ENCODE peak calls at places on chromosomes 12 and 14, in five cellular contexts. Y is A549, W is tibial nerve, P is suprapubic skin, E is sigmoid colon. I is an unnamed sample.

GRCh38 chr12:51450333-51450732 is 25.7 kb downstream of the SLC4A8 start:
- DNase-seq in E (no peak), W (no peak), Y (no peak), P (no peak), I (no peak)

GRCh38 chr12:712172-712863 is 40.1 kb upstream of the WNK1 start:
- DNase-seq in Y (no peak), P (no peak), W (no peak), E (no peak), I (no peak)

GRCh38 chr14:77582511-77582910 is 33.9 kb downstream of the SPTLC2 start:
- DNase-seq in P (no peak), W (no peak), Y (no peak), E (no peak), I (no peak)

GRCh38 chr12:43453761-43454160 is 98.2 kb downstream of the ADAMTS20 start:
- DNase-seq in E (no peak), W (no peak), Y (no peak), P (no peak), I (no peak)

GRCh38 chr12:109497675-109498074 is 20.2 kb downstream of the UBE3B start:
- DNase-seq in E (no peak), Y (no peak), P (no peak), W (no peak), I (no peak)

GRCh38 chr14:102043251-102044025 is 43.4 kb downstream of the HSP90AA1 start:
- DNase-seq in P (no peak), W (no peak), E (no peak), Y (no peak), I (no peak)

GRCh38 chr14:102930753-102931579 is 8.5 kb downstream of the AMN start:
- DNase-seq in Y (no peak), E (no peak), P (no peak), W (no peak), I (peak)

GRCh38 chr14:53458368-53458814 is 305.3 kb upstream of the DDHD1 start:
- DNase-seq in Y (peak), E (no peak), W (no peak), P (no peak), I (no peak)

GRCh38 chr12:92021665-92022033 is 124.0 kb downstream of the BTG1 start:
- DNase-seq in E (no peak), W (no peak), P (no peak), Y (no peak), I (no peak)

DNA sequence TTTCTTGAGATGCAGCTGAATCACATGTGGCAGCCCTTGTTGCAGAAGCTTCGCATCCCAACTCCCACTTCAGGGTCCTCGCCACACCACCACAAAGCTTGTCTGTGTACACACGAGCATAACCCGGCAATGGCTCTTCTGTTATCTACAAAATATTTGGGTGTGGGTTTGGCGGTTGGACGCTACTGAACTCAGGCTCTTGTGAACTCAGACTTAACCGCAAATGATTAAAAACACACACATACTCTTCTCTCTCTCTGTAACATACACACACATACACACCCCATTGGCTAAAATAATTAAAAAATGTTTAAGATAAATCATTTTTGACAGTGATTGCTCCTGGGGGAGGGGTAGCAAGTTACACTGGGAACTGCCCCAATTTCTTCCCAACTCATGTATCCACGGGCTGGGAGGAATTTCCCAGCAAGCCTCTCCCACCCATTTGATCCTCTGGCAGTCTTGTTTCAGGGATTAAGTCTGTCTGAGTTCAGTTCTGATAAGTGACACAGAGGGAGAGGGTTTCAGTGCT is 63.7 kb upstream of the MANSC4 start:
- DNase-seq in W (no peak), Y (no peak), E (no peak), P (no peak), I (no peak)
- TF ChIP-seq EP300 in W (no peak), Y (no peak), E (no peak), P (no peak), I (no peak)

GRCh38 chr12:121337416-121337815 is 14.8 kb downstream of the ANAPC5 start:
- DNase-seq in P (no peak), E (no peak), W (no peak), Y (no peak), I (no peak)
- H3K27ac ChIP-seq in P (no peak), E (no peak), W (no peak), Y (peak), I (no peak)

GRCh38 chr14:79914595-79914994 is 296.7 kb downstream of the DIO2 start:
- DNase-seq in P (no peak), Y (no peak), W (no peak), E (no peak), I (no peak)
- TF ChIP-seq EP300 in P (no peak), Y (no peak), W (no peak), E (no peak), I (no peak)

GRCh38 chr12:57836442-57837375 is 9.8 kb downstream of the CTDSP2 start:
- DNase-seq in P (no peak), E (peak), W (peak), Y (no peak), I (no peak)

GRCh38 chr12:57834086-57834876 is 12.2 kb downstream of the CTDSP2 start:
- DNase-seq in E (no peak), Y (no peak), P (no peak), W (no peak), I (no peak)

GRCh38 chr12:57835366-57836288 is 10.9 kb downstream of the CTDSP2 start:
- DNase-seq in E (no peak), Y (no peak), W (no peak), P (no peak), I (no peak)

GRCh38 chr12:57832966-57833365 is 13.6 kb downstream of the CTDSP2 start:
- DNase-seq in W (no peak), Y (no peak), P (no peak), E (no peak), I (peak)

DNA sequence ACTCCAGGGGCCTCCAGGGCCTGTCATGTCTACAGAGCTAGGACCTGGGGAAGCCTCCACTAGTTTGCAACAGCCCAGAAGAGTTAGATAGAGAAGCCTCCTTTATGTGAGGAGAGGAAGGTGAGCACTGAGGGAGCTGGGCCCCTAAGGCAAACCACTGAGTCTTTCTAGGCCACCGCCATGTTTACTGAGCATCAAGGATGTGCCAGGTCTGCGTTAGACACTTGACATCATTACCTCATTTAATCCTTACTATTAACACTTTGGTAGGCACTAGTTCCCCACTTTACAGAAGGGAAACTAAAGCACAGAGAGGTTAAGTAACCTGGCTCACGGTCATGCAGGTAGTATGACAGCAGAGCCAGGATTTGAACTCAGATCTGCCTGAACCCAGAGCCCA is 12.9 kb downstream of the CTDSP2 start:
- DNase-seq in P (no peak), Y (no peak), E (no peak), W (no peak), I (no peak)
- H3K27ac ChIP-seq in P (peak), Y (no peak), E (peak), W (no peak), I (peak)

DNA sequence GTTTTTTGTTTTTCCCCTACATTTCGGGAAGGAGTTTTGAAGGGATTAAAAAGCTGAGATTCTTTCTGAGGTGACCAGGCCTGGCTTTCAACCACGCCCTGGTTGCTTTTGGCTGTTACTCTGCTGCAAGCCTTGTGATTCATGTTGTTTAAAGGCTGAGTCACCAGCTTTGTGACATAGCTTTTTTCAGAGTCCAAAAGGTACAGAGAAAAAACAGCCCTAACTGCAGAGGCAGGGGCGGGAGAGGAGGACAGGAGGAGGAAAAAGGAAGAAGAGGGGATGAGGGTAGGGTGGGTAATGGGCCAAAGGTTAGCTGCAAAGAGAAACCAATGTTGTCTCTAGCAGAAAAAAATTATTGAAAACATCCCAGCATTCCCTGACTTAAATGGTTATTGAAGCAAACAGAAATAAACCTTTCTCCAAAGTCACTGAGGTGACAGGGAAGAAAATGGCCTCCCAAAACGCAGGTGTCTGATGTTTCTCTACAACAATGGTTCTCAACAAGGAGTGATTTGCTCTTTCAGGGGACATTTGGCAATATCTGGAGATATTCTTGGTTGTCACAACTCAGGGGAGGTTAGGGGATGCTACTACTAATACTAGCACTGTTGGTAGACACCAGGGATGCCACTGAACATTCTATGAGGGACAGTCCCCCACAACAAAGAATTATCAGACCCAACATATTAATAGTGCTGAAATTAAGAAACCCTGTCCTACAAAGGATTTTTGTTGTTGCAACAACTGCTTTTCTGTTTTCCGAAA is 2.1 kb upstream of the UBC start:
- DNase-seq in Y (no peak), E (peak), P (peak), W (peak), I (peak)
- TF ChIP-seq EP300 in Y (peak), E (peak), P (peak), W (peak), I (no peak)

DNA sequence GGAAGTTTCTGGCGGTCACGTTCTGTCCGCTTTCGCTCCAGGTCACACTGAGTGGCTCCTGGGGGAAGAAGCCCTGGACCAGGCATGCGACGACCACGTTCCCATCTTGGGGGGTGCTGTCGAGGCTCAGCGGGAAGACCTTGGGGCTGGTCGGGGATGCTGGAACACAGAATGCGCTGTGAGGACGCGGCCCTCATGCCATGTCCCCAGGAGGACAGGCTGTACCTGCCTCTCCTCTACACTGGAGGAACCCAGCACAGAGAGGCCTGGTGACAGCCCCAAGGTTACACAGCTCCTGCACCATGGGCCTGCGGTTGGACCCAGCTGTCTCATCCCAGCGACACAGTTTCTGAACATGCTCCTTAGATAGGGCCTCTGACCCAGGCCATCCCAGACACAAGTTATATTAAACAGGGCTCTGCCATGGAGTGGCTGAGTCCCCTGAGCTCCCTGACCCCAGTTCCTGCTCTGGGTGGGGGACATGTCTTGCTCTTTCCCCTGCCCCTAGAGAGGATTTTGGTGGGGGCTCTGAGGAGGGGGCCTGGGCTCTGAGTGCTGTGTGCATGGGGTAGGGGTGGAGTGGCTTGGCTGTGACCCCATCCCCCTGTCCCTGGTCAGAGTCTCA is 62.0 kb downstream of the TMEM121 start:
- DNase-seq in Y (no peak), E (no peak), W (no peak), P (no peak), I (peak)
- H3K27ac ChIP-seq in Y (no peak), E (no peak), W (no peak), P (no peak), I (no peak)

GRCh38 chr12:93850476-93850875 is 173.3 kb downstream of the CRADD start:
- DNase-seq in W (no peak), P (no peak), E (no peak), Y (no peak), I (no peak)

GRCh38 chr12:93849946-93850345 is 172.8 kb downstream of the CRADD start:
- DNase-seq in Y (no peak), W (no peak), P (no peak), E (no peak), I (no peak)

GRCh38 chr12:93848453-93849120 is 171.4 kb downstream of the CRADD start:
- DNase-seq in P (no peak), Y (no peak), E (no peak), W (no peak), I (peak)

GRCh38 chr12:93846936-93847516 is 169.9 kb downstream of the CRADD start:
- DNase-seq in W (no peak), E (no peak), Y (no peak), P (no peak), I (no peak)

GRCh38 chr12:93847517-93848452 is 170.6 kb downstream of the CRADD start:
- DNase-seq in W (no peak), Y (no peak), E (no peak), P (no peak), I (no peak)
- TF ChIP-seq EP300 in W (no peak), Y (no peak), E (no peak), P (no peak), I (no peak)

DNA sequence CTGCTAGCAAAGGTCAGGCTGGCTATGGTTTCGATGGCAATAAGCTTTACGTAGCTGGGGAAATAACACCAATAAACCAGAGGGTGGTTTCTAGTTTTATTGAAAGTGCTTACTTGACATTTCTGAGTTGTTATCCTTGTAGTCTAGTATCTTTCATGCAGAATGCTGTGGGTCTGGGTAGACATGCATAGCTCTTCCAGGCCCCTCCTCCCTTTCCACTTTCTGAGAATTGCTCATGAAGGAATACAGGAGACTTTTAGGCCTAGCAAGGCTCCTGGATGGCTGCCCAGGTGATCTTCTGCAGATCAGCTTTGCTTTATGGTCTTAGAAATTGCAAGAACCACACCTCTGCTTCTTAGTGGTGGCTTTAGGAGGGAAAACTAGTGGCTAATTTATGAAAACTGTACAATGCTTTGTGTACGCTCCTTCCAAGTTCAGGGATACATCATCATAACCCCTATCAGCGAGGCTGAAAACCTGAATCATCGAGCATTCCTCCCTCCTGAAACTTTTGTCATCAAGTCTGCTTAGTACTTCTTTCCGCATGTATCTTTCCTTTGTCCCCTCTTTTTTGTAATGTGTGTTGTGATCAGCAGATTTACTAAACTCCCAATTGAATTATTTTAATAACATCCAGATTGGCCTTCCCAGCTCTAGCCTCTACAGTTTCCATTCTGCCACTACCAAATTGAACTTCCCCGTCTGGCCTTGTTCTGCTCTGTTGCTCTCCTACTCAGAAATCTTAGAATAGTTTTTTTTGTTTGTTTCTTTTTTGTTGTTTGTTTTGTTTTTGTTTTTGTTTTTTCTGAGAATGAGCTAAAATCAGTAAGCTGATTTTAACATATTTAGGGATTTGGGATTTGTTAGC is 473.1 kb downstream of the RAD51B start:
- DNase-seq in Y (no peak), E (no peak), W (no peak), P (no peak), I (no peak)
- H3K27ac ChIP-seq in Y (peak), E (no peak), W (peak), P (peak), I (no peak)

DNA sequence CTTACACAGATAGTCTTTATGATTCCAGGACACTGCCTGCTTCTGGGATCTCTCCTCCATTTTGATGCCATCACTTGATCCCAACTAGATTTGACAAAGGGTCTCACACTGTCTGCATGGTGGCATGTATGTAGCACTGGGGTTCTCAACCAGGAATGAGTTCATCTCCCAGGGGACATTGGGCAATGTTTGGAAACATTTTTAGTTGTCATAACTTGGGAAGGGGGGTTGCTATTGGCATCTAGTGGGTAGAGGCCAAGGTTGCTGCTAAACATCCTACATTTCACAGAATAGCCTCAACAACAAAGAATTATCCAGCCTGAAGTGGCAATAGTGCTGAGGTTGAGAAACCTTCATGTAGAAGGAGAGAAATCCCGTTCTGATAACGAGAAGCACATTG is 376.2 kb downstream of the DPF3 start:
- DNase-seq in W (no peak), E (no peak), P (no peak), Y (no peak), I (no peak)
- TF ChIP-seq EP300 in W (no peak), E (no peak), P (no peak), Y (no peak), I (no peak)